ENCODE peak calls at places on chromosomes 6 and 20, in four cellular contexts. W is right cardiac atrium, P is right lobe of liver, J is heart left ventricle. E is an unnamed sample.

GRCh38 chr6:15628499-15629131 is 34.2 kb downstream of the DTNBP1 start:
- DNase-seq in W (peak), P (no peak), J (no peak), E (no peak)

GRCh38 chr6:122657601-122658000 is 47.4 kb downstream of the PKIB start:
- DNase-seq in W (no peak), P (no peak), J (no peak), E (no peak)

GRCh38 chr20:9147553-9148024 is 78.7 kb downstream of the PLCB4 start:
- DNase-seq in W (no peak), P (no peak), J (no peak), E (no peak)

GRCh38 chr6:100657678-100658330 is 193.1 kb upstream of the SIM1 start:
- DNase-seq in W (no peak), P (no peak), J (no peak), E (peak)

GRCh38 chr20:14343658-14344057 is 6.2 kb upstream of the FLRT3 start:
- DNase-seq in W (no peak), P (no peak), J (no peak), E (no peak)

GRCh38 chr6:150720774-150721233 is 121.1 kb downstream of the PLEKHG1 start:
- DNase-seq in W (no peak), P (no peak), J (no peak), E (peak)

GRCh38 chr6:45494734-45495133 is 117.0 kb upstream of the SUPT3H start:
- DNase-seq in W (no peak), P (no peak), J (no peak), E (no peak)

GRCh38 chr6:69732640-69733039 is 64.2 kb downstream of the LMBRD1 start:
- DNase-seq in W (no peak), P (no peak), J (no peak), E (peak)

GRCh38 chr6:42059743-42060142 is 9.4 kb downstream of the TAF8 start:
- DNase-seq in W (no peak), P (no peak), J (no peak), E (no peak)

GRCh38 chr20:51972031-51972430 is 169.7 kb upstream of the SALL4 start:
- DNase-seq in W (no peak), P (no peak), J (no peak), E (no peak)

GRCh38 chr6:81465859-81466258 is 286.6 kb downstream of the TENT5A start:
- DNase-seq in W (no peak), P (no peak), J (no peak), E (no peak)

GRCh38 chr6:1379026-1379809 is 10.2 kb upstream of the FOXF2 start:
- DNase-seq in W (no peak), P (no peak), J (no peak), E (no peak)

GRCh38 chr6:145715426-145715825 is 19.9 kb downstream of the EPM2A start:
- DNase-seq in W (no peak), P (no peak), J (no peak), E (no peak)

GRCh38 chr20:44031001-44031574 is 116.4 kb downstream of the TOX2 start:
- DNase-seq in W (no peak), P (peak), J (no peak), E (no peak)

GRCh38 chr6:149028767-149029405 is 282.1 kb downstream of the UST start:
- DNase-seq in W (no peak), P (peak), J (peak), E (peak)

GRCh38 chr20:39421571-39422099 is 459.5 kb downstream of the DHX35 start:
- DNase-seq in W (no peak), P (no peak), J (no peak), E (no peak)

GRCh38 chr6:111715321-111715720 is 109.6 kb upstream of the TRAF3IP2 start:
- DNase-seq in W (peak), P (no peak), J (no peak), E (no peak)

GRCh38 chr6:136503303-136503702 is 46.9 kb downstream of the MAP7 start:
- DNase-seq in W (no peak), P (no peak), J (no peak), E (no peak)